ENCODE peak calls at places on chromosomes 12 and 14, in nine cellular contexts. One of them, this sample, is unnamed.

GRCh38 chr12:12606793-12607589 is 4.7 kb upstream of the CREBL2 start:
- DNase-seq in amniotic stem cell: no peak
- DNase-seq in RKO: no peak
- DNase-seq in stimulated activated CD4-positive, alpha-beta T cell treated with anti-CD3 and anti-CD28 coated beads, Interleukin-4, amount 100 ng/mL, for 24 hours: no peak
- DNase-seq in NCI-H1436: no peak
- DNase-seq in effector CD8-positive, alpha-beta T cell: no peak
- DNase-seq in cardiac muscle cell: peak
- DNase-seq in skeletal muscle cell: no peak
- DNase-seq in activated naive CD4-positive, alpha-beta T cell treated with Interleukin-2 at 50 U/mL for 16 hours: no peak
- DNase-seq in this sample: no peak

GRCh38 chr12:47885012-47885501 is 19.7 kb downstream of the VDR start:
- DNase-seq in RKO: no peak
- DNase-seq in amniotic stem cell: no peak
- DNase-seq in activated naive CD4-positive, alpha-beta T cell treated with Interleukin-2 at 50 U/mL for 16 hours: peak
- DNase-seq in cardiac muscle cell: peak
- DNase-seq in NCI-H1436: no peak
- DNase-seq in stimulated activated CD4-positive, alpha-beta T cell treated with anti-CD3 and anti-CD28 coated beads, Interleukin-4, amount 100 ng/mL, for 24 hours: peak
- DNase-seq in skeletal muscle cell: no peak
- DNase-seq in effector CD8-positive, alpha-beta T cell: no peak
- DNase-seq in this sample: no peak

GRCh38 chr12:40192704-40193255 is 32.0 kb upstream of the LRRK2 start:
- DNase-seq in skeletal muscle cell: no peak
- DNase-seq in NCI-H1436: no peak
- DNase-seq in cardiac muscle cell: no peak
- DNase-seq in amniotic stem cell: no peak
- DNase-seq in effector CD8-positive, alpha-beta T cell: no peak
- DNase-seq in activated naive CD4-positive, alpha-beta T cell treated with Interleukin-2 at 50 U/mL for 16 hours: no peak
- DNase-seq in RKO: no peak
- DNase-seq in stimulated activated CD4-positive, alpha-beta T cell treated with anti-CD3 and anti-CD28 coated beads, Interleukin-4, amount 100 ng/mL, for 24 hours: no peak
- DNase-seq in this sample: no peak

GRCh38 chr14:68686212-68686478 is 106.7 kb downstream of the ZFP36L1 start:
- DNase-seq in amniotic stem cell: no peak
- DNase-seq in cardiac muscle cell: no peak
- DNase-seq in NCI-H1436: no peak
- DNase-seq in activated naive CD4-positive, alpha-beta T cell treated with Interleukin-2 at 50 U/mL for 16 hours: no peak
- DNase-seq in effector CD8-positive, alpha-beta T cell: no peak
- DNase-seq in stimulated activated CD4-positive, alpha-beta T cell treated with anti-CD3 and anti-CD28 coated beads, Interleukin-4, amount 100 ng/mL, for 24 hours: no peak
- DNase-seq in RKO: no peak
- DNase-seq in skeletal muscle cell: no peak
- DNase-seq in this sample: no peak

GRCh38 chr12:120466560-120467315 is 2.8 kb downstream of the SRSF9 start:
- DNase-seq in effector CD8-positive, alpha-beta T cell: peak
- DNase-seq in amniotic stem cell: no peak
- DNase-seq in stimulated activated CD4-positive, alpha-beta T cell treated with anti-CD3 and anti-CD28 coated beads, Interleukin-4, amount 100 ng/mL, for 24 hours: peak
- DNase-seq in cardiac muscle cell: peak
- DNase-seq in skeletal muscle cell: no peak
- DNase-seq in NCI-H1436: peak
- DNase-seq in activated naive CD4-positive, alpha-beta T cell treated with Interleukin-2 at 50 U/mL for 16 hours: peak
- DNase-seq in RKO: peak
- DNase-seq in this sample: no peak

GRCh38 chr12:121992059-121992879 is 29.4 kb upstream of the BCL7A start:
- DNase-seq in skeletal muscle cell: peak
- DNase-seq in NCI-H1436: no peak
- DNase-seq in activated naive CD4-positive, alpha-beta T cell treated with Interleukin-2 at 50 U/mL for 16 hours: peak
- DNase-seq in RKO: peak
- DNase-seq in amniotic stem cell: peak
- DNase-seq in cardiac muscle cell: peak
- DNase-seq in effector CD8-positive, alpha-beta T cell: no peak
- DNase-seq in stimulated activated CD4-positive, alpha-beta T cell treated with anti-CD3 and anti-CD28 coated beads, Interleukin-4, amount 100 ng/mL, for 24 hours: peak
- DNase-seq in this sample: peak

GRCh38 chr12:88750867-88751543 is 170.7 kb upstream of the KITLG start:
- DNase-seq in effector CD8-positive, alpha-beta T cell: no peak
- DNase-seq in RKO: no peak
- DNase-seq in stimulated activated CD4-positive, alpha-beta T cell treated with anti-CD3 and anti-CD28 coated beads, Interleukin-4, amount 100 ng/mL, for 24 hours: no peak
- DNase-seq in skeletal muscle cell: no peak
- DNase-seq in amniotic stem cell: no peak
- DNase-seq in NCI-H1436: no peak
- DNase-seq in cardiac muscle cell: no peak
- DNase-seq in activated naive CD4-positive, alpha-beta T cell treated with Interleukin-2 at 50 U/mL for 16 hours: no peak
- DNase-seq in this sample: no peak

GRCh38 chr14:24215495-24216344 is at the start of gene MDP1:
- DNase-seq in activated naive CD4-positive, alpha-beta T cell treated with Interleukin-2 at 50 U/mL for 16 hours: peak
- DNase-seq in skeletal muscle cell: peak
- DNase-seq in RKO: peak
- DNase-seq in stimulated activated CD4-positive, alpha-beta T cell treated with anti-CD3 and anti-CD28 coated beads, Interleukin-4, amount 100 ng/mL, for 24 hours: peak
- DNase-seq in cardiac muscle cell: peak
- DNase-seq in NCI-H1436: peak
- DNase-seq in amniotic stem cell: peak
- DNase-seq in effector CD8-positive, alpha-beta T cell: peak
- DNase-seq in this sample: peak

GRCh38 chr14:27148143-27148542 is 550.3 kb upstream of the NOVA1 start:
- DNase-seq in RKO: no peak
- DNase-seq in NCI-H1436: no peak
- DNase-seq in effector CD8-positive, alpha-beta T cell: no peak
- DNase-seq in stimulated activated CD4-positive, alpha-beta T cell treated with anti-CD3 and anti-CD28 coated beads, Interleukin-4, amount 100 ng/mL, for 24 hours: no peak
- DNase-seq in cardiac muscle cell: no peak
- DNase-seq in skeletal muscle cell: no peak
- DNase-seq in amniotic stem cell: no peak
- DNase-seq in activated naive CD4-positive, alpha-beta T cell treated with Interleukin-2 at 50 U/mL for 16 hours: no peak
- DNase-seq in this sample: no peak

GRCh38 chr14:24092110-24092959 is 1.8 kb upstream of the PCK2 start:
- DNase-seq in stimulated activated CD4-positive, alpha-beta T cell treated with anti-CD3 and anti-CD28 coated beads, Interleukin-4, amount 100 ng/mL, for 24 hours: no peak
- DNase-seq in effector CD8-positive, alpha-beta T cell: no peak
- DNase-seq in RKO: no peak
- DNase-seq in amniotic stem cell: no peak
- DNase-seq in skeletal muscle cell: no peak
- DNase-seq in NCI-H1436: no peak
- DNase-seq in cardiac muscle cell: peak
- DNase-seq in activated naive CD4-positive, alpha-beta T cell treated with Interleukin-2 at 50 U/mL for 16 hours: no peak
- DNase-seq in this sample: no peak

GRCh38 chr12:106020736-106021135 is 118.0 kb downstream of the NUAK1 start:
- DNase-seq in cardiac muscle cell: peak
- DNase-seq in RKO: no peak
- DNase-seq in NCI-H1436: no peak
- DNase-seq in skeletal muscle cell: no peak
- DNase-seq in amniotic stem cell: no peak
- DNase-seq in activated naive CD4-positive, alpha-beta T cell treated with Interleukin-2 at 50 U/mL for 16 hours: no peak
- DNase-seq in stimulated activated CD4-positive, alpha-beta T cell treated with anti-CD3 and anti-CD28 coated beads, Interleukin-4, amount 100 ng/mL, for 24 hours: no peak
- DNase-seq in effector CD8-positive, alpha-beta T cell: no peak
- DNase-seq in this sample: peak

GRCh38 chr12:106953352-106954260 is 2.1 kb upstream of the TMEM263 start:
- DNase-seq in effector CD8-positive, alpha-beta T cell: no peak
- DNase-seq in NCI-H1436: no peak
- DNase-seq in stimulated activated CD4-positive, alpha-beta T cell treated with anti-CD3 and anti-CD28 coated beads, Interleukin-4, amount 100 ng/mL, for 24 hours: no peak
- DNase-seq in RKO: no peak
- DNase-seq in skeletal muscle cell: no peak
- DNase-seq in amniotic stem cell: no peak
- DNase-seq in cardiac muscle cell: no peak
- DNase-seq in activated naive CD4-positive, alpha-beta T cell treated with Interleukin-2 at 50 U/mL for 16 hours: no peak
- DNase-seq in this sample: no peak

GRCh38 chr12:97967831-97968230 is 505.2 kb downstream of the RMST start:
- DNase-seq in RKO: no peak
- DNase-seq in cardiac muscle cell: no peak
- DNase-seq in stimulated activated CD4-positive, alpha-beta T cell treated with anti-CD3 and anti-CD28 coated beads, Interleukin-4, amount 100 ng/mL, for 24 hours: no peak
- DNase-seq in NCI-H1436: no peak
- DNase-seq in skeletal muscle cell: no peak
- DNase-seq in effector CD8-positive, alpha-beta T cell: no peak
- DNase-seq in amniotic stem cell: no peak
- DNase-seq in activated naive CD4-positive, alpha-beta T cell treated with Interleukin-2 at 50 U/mL for 16 hours: no peak
- DNase-seq in this sample: no peak

GRCh38 chr12:104313568-104314241 is 10.2 kb downstream of the EID3 start:
- DNase-seq in cardiac muscle cell: no peak
- DNase-seq in RKO: no peak
- DNase-seq in NCI-H1436: no peak
- DNase-seq in effector CD8-positive, alpha-beta T cell: no peak
- DNase-seq in stimulated activated CD4-positive, alpha-beta T cell treated with anti-CD3 and anti-CD28 coated beads, Interleukin-4, amount 100 ng/mL, for 24 hours: no peak
- DNase-seq in amniotic stem cell: no peak
- DNase-seq in skeletal muscle cell: no peak
- DNase-seq in activated naive CD4-positive, alpha-beta T cell treated with Interleukin-2 at 50 U/mL for 16 hours: no peak
- DNase-seq in this sample: no peak

GRCh38 chr12:93704625-93705024 is 27.4 kb downstream of the CRADD start:
- DNase-seq in RKO: no peak
- DNase-seq in effector CD8-positive, alpha-beta T cell: no peak
- DNase-seq in skeletal muscle cell: no peak
- DNase-seq in NCI-H1436: no peak
- DNase-seq in amniotic stem cell: no peak
- DNase-seq in cardiac muscle cell: no peak
- DNase-seq in stimulated activated CD4-positive, alpha-beta T cell treated with anti-CD3 and anti-CD28 coated beads, Interleukin-4, amount 100 ng/mL, for 24 hours: no peak
- DNase-seq in activated naive CD4-positive, alpha-beta T cell treated with Interleukin-2 at 50 U/mL for 16 hours: no peak
- DNase-seq in this sample: no peak

GRCh38 chr12:63766498-63766897 is 13.2 kb upstream of the RXYLT1 start:
- DNase-seq in cardiac muscle cell: no peak
- DNase-seq in RKO: no peak
- DNase-seq in stimulated activated CD4-positive, alpha-beta T cell treated with anti-CD3 and anti-CD28 coated beads, Interleukin-4, amount 100 ng/mL, for 24 hours: no peak
- DNase-seq in skeletal muscle cell: no peak
- DNase-seq in NCI-H1436: no peak
- DNase-seq in activated naive CD4-positive, alpha-beta T cell treated with Interleukin-2 at 50 U/mL for 16 hours: no peak
- DNase-seq in effector CD8-positive, alpha-beta T cell: no peak
- DNase-seq in amniotic stem cell: no peak
- DNase-seq in this sample: no peak

GRCh38 chr14:20679907-20680306 is 4.5 kb upstream of the RNASE4 start:
- DNase-seq in NCI-H1436: no peak
- DNase-seq in cardiac muscle cell: peak
- DNase-seq in skeletal muscle cell: no peak
- DNase-seq in RKO: peak
- DNase-seq in amniotic stem cell: no peak
- DNase-seq in stimulated activated CD4-positive, alpha-beta T cell treated with anti-CD3 and anti-CD28 coated beads, Interleukin-4, amount 100 ng/mL, for 24 hours: no peak
- DNase-seq in activated naive CD4-positive, alpha-beta T cell treated with Interleukin-2 at 50 U/mL for 16 hours: no peak
- DNase-seq in effector CD8-positive, alpha-beta T cell: peak
- DNase-seq in this sample: no peak

GRCh38 chr14:100575266-100575995 is 11.8 kb downstream of the BEGAIN start:
- DNase-seq in skeletal muscle cell: no peak
- DNase-seq in amniotic stem cell: no peak
- DNase-seq in effector CD8-positive, alpha-beta T cell: no peak
- DNase-seq in NCI-H1436: no peak
- DNase-seq in cardiac muscle cell: no peak
- DNase-seq in stimulated activated CD4-positive, alpha-beta T cell treated with anti-CD3 and anti-CD28 coated beads, Interleukin-4, amount 100 ng/mL, for 24 hours: no peak
- DNase-seq in activated naive CD4-positive, alpha-beta T cell treated with Interleukin-2 at 50 U/mL for 16 hours: no peak
- DNase-seq in RKO: no peak
- DNase-seq in this sample: no peak

GRCh38 chr12:1201030-1201429 is 210.0 kb downstream of the ERC1 start:
- DNase-seq in amniotic stem cell: no peak
- DNase-seq in activated naive CD4-positive, alpha-beta T cell treated with Interleukin-2 at 50 U/mL for 16 hours: no peak
- DNase-seq in effector CD8-positive, alpha-beta T cell: no peak
- DNase-seq in stimulated activated CD4-positive, alpha-beta T cell treated with anti-CD3 and anti-CD28 coated beads, Interleukin-4, amount 100 ng/mL, for 24 hours: no peak
- DNase-seq in skeletal muscle cell: no peak
- DNase-seq in NCI-H1436: no peak
- DNase-seq in RKO: no peak
- DNase-seq in cardiac muscle cell: no peak
- DNase-seq in this sample: no peak

GRCh38 chr12:65822732-65823480 is 1.4 kb upstream of the HMGA2 start:
- DNase-seq in RKO: peak
- DNase-seq in NCI-H1436: no peak
- DNase-seq in cardiac muscle cell: peak
- DNase-seq in effector CD8-positive, alpha-beta T cell: no peak
- DNase-seq in amniotic stem cell: no peak
- DNase-seq in stimulated activated CD4-positive, alpha-beta T cell treated with anti-CD3 and anti-CD28 coated beads, Interleukin-4, amount 100 ng/mL, for 24 hours: no peak
- DNase-seq in skeletal muscle cell: peak
- DNase-seq in activated naive CD4-positive, alpha-beta T cell treated with Interleukin-2 at 50 U/mL for 16 hours: no peak
- DNase-seq in this sample: no peak

GRCh38 chr12:132788375-132789098 is 26.9 kb upstream of the ANKLE2 start:
- DNase-seq in RKO: no peak
- DNase-seq in stimulated activated CD4-positive, alpha-beta T cell treated with anti-CD3 and anti-CD28 coated beads, Interleukin-4, amount 100 ng/mL, for 24 hours: no peak
- DNase-seq in activated naive CD4-positive, alpha-beta T cell treated with Interleukin-2 at 50 U/mL for 16 hours: no peak
- DNase-seq in skeletal muscle cell: no peak
- DNase-seq in effector CD8-positive, alpha-beta T cell: no peak
- DNase-seq in NCI-H1436: no peak
- DNase-seq in amniotic stem cell: no peak
- DNase-seq in cardiac muscle cell: no peak
- DNase-seq in this sample: no peak

GRCh38 chr14:81504864-81505263 is 28.8 kb downstream of the SEL1L start:
- DNase-seq in RKO: no peak
- DNase-seq in cardiac muscle cell: no peak
- DNase-seq in amniotic stem cell: no peak
- DNase-seq in skeletal muscle cell: no peak
- DNase-seq in activated naive CD4-positive, alpha-beta T cell treated with Interleukin-2 at 50 U/mL for 16 hours: no peak
- DNase-seq in NCI-H1436: no peak
- DNase-seq in effector CD8-positive, alpha-beta T cell: no peak
- DNase-seq in stimulated activated CD4-positive, alpha-beta T cell treated with anti-CD3 and anti-CD28 coated beads, Interleukin-4, amount 100 ng/mL, for 24 hours: no peak
- DNase-seq in this sample: no peak

GRCh38 chr14:103204852-103205540 is 81.7 kb downstream of the TNFAIP2 start:
- DNase-seq in skeletal muscle cell: no peak
- DNase-seq in RKO: no peak
- DNase-seq in NCI-H1436: no peak
- DNase-seq in cardiac muscle cell: no peak
- DNase-seq in amniotic stem cell: no peak
- DNase-seq in effector CD8-positive, alpha-beta T cell: no peak
- DNase-seq in stimulated activated CD4-positive, alpha-beta T cell treated with anti-CD3 and anti-CD28 coated beads, Interleukin-4, amount 100 ng/mL, for 24 hours: no peak
- DNase-seq in activated naive CD4-positive, alpha-beta T cell treated with Interleukin-2 at 50 U/mL for 16 hours: no peak
- DNase-seq in this sample: no peak

GRCh38 chr12:120079352-120080042 is 37.1 kb downstream of the RAB35 start:
- DNase-seq in amniotic stem cell: no peak
- DNase-seq in stimulated activated CD4-positive, alpha-beta T cell treated with anti-CD3 and anti-CD28 coated beads, Interleukin-4, amount 100 ng/mL, for 24 hours: no peak
- DNase-seq in effector CD8-positive, alpha-beta T cell: no peak
- DNase-seq in activated naive CD4-positive, alpha-beta T cell treated with Interleukin-2 at 50 U/mL for 16 hours: no peak
- DNase-seq in cardiac muscle cell: no peak
- DNase-seq in skeletal muscle cell: no peak
- DNase-seq in RKO: no peak
- DNase-seq in NCI-H1436: no peak
- DNase-seq in this sample: no peak

GRCh38 chr12:40646456-40646855 is 45.8 kb upstream of the CNTN1 start:
- DNase-seq in amniotic stem cell: no peak
- DNase-seq in activated naive CD4-positive, alpha-beta T cell treated with Interleukin-2 at 50 U/mL for 16 hours: no peak
- DNase-seq in RKO: no peak
- DNase-seq in cardiac muscle cell: no peak
- DNase-seq in effector CD8-positive, alpha-beta T cell: no peak
- DNase-seq in NCI-H1436: no peak
- DNase-seq in stimulated activated CD4-positive, alpha-beta T cell treated with anti-CD3 and anti-CD28 coated beads, Interleukin-4, amount 100 ng/mL, for 24 hours: no peak
- DNase-seq in skeletal muscle cell: no peak
- DNase-seq in this sample: no peak

GRCh38 chr14:72679591-72680151 is 214.2 kb downstream of the DPF3 start:
- DNase-seq in activated naive CD4-positive, alpha-beta T cell treated with Interleukin-2 at 50 U/mL for 16 hours: no peak
- DNase-seq in NCI-H1436: no peak
- DNase-seq in stimulated activated CD4-positive, alpha-beta T cell treated with anti-CD3 and anti-CD28 coated beads, Interleukin-4, amount 100 ng/mL, for 24 hours: no peak
- DNase-seq in cardiac muscle cell: peak
- DNase-seq in amniotic stem cell: no peak
- DNase-seq in skeletal muscle cell: no peak
- DNase-seq in effector CD8-positive, alpha-beta T cell: no peak
- DNase-seq in RKO: no peak
- DNase-seq in this sample: peak

GRCh38 chr12:130713581-130713991 is 2.5 kb downstream of the RIMBP2 start:
- DNase-seq in cardiac muscle cell: no peak
- DNase-seq in activated naive CD4-positive, alpha-beta T cell treated with Interleukin-2 at 50 U/mL for 16 hours: no peak
- DNase-seq in effector CD8-positive, alpha-beta T cell: no peak
- DNase-seq in NCI-H1436: no peak
- DNase-seq in RKO: no peak
- DNase-seq in amniotic stem cell: no peak
- DNase-seq in skeletal muscle cell: no peak
- DNase-seq in stimulated activated CD4-positive, alpha-beta T cell treated with anti-CD3 and anti-CD28 coated beads, Interleukin-4, amount 100 ng/mL, for 24 hours: no peak
- DNase-seq in this sample: peak

GRCh38 chr14:95183532-95184412 is 26.4 kb upstream of the DICER1 start:
- DNase-seq in stimulated activated CD4-positive, alpha-beta T cell treated with anti-CD3 and anti-CD28 coated beads, Interleukin-4, amount 100 ng/mL, for 24 hours: no peak
- DNase-seq in RKO: no peak
- DNase-seq in effector CD8-positive, alpha-beta T cell: no peak
- DNase-seq in amniotic stem cell: no peak
- DNase-seq in skeletal muscle cell: no peak
- DNase-seq in cardiac muscle cell: peak
- DNase-seq in NCI-H1436: no peak
- DNase-seq in activated naive CD4-positive, alpha-beta T cell treated with Interleukin-2 at 50 U/mL for 16 hours: no peak
- DNase-seq in this sample: no peak

GRCh38 chr12:59500915-59501314 is 94.9 kb upstream of the SLC16A7 start:
- DNase-seq in amniotic stem cell: no peak
- DNase-seq in skeletal muscle cell: no peak
- DNase-seq in cardiac muscle cell: no peak
- DNase-seq in activated naive CD4-positive, alpha-beta T cell treated with Interleukin-2 at 50 U/mL for 16 hours: no peak
- DNase-seq in stimulated activated CD4-positive, alpha-beta T cell treated with anti-CD3 and anti-CD28 coated beads, Interleukin-4, amount 100 ng/mL, for 24 hours: no peak
- DNase-seq in effector CD8-positive, alpha-beta T cell: no peak
- DNase-seq in NCI-H1436: no peak
- DNase-seq in RKO: no peak
- DNase-seq in this sample: no peak

GRCh38 chr14:54642950-54643695 is 76.2 kb downstream of the SAMD4A start:
- DNase-seq in cardiac muscle cell: peak
- DNase-seq in skeletal muscle cell: no peak
- DNase-seq in NCI-H1436: no peak
- DNase-seq in RKO: no peak
- DNase-seq in effector CD8-positive, alpha-beta T cell: no peak
- DNase-seq in activated naive CD4-positive, alpha-beta T cell treated with Interleukin-2 at 50 U/mL for 16 hours: no peak
- DNase-seq in amniotic stem cell: no peak
- DNase-seq in stimulated activated CD4-positive, alpha-beta T cell treated with anti-CD3 and anti-CD28 coated beads, Interleukin-4, amount 100 ng/mL, for 24 hours: no peak
- DNase-seq in this sample: no peak

GRCh38 chr12:31325524-31325875 is 450 bp downstream of the SINHCAF start:
- DNase-seq in skeletal muscle cell: no peak
- DNase-seq in cardiac muscle cell: no peak
- DNase-seq in NCI-H1436: no peak
- DNase-seq in activated naive CD4-positive, alpha-beta T cell treated with Interleukin-2 at 50 U/mL for 16 hours: peak
- DNase-seq in effector CD8-positive, alpha-beta T cell: no peak
- DNase-seq in amniotic stem cell: no peak
- DNase-seq in RKO: no peak
- DNase-seq in stimulated activated CD4-positive, alpha-beta T cell treated with anti-CD3 and anti-CD28 coated beads, Interleukin-4, amount 100 ng/mL, for 24 hours: peak
- DNase-seq in this sample: no peak

This sample was measured in DMS79.